ENCODE peak calls at places on chromosomes 6 and 20, in four cellular contexts. P, N, V and K are unnamed samples.

GRCh38 chr20:31877684-31878083 is 7.2 kb downstream of the TTLL9 start:
- DNase-seq in P (no peak), N (no peak), V (no peak), K (no peak)

GRCh38 chr6:16741112-16742016 is 19.9 kb downstream of the ATXN1 start:
- DNase-seq in P (no peak), N (no peak), V (no peak), K (no peak)

GRCh38 chr6:97282238-97282725 is 734 bp downstream of the MMS22L start:
- DNase-seq in P (no peak), N (no peak), V (no peak), K (no peak)

GRCh38 chr20:21520702-21521595 is 7.1 kb upstream of the NKX2-2 start:
- DNase-seq in P (no peak), N (no peak), V (no peak), K (no peak)

GRCh38 chr6:39361657-39362486 is 39.4 kb upstream of the KCNK16 start:
- DNase-seq in P (peak; percentile 41), N (peak; percentile 69), V (peak; percentile 62), K (peak; percentile 79)

GRCh38 chr20:58538752-58539151 is 23.6 kb upstream of the APCDD1L start:
- DNase-seq in P (no peak), N (no peak), V (no peak), K (no peak)

GRCh38 chr6:30806581-30807183 is 62.3 kb upstream of the IER3 start:
- DNase-seq in P (peak; percentile 60), N (no peak), V (no peak), K (no peak)

GRCh38 chr6:9025223-9025622 is 589.9 kb upstream of the SLC35B3 start:
- DNase-seq in P (no peak), N (no peak), V (no peak), K (no peak)

GRCh38 chr20:23086056-23086551 is at the start of gene CD93:
- DNase-seq in P (no peak), N (no peak), V (peak; percentile 76), K (peak; percentile 15)

GRCh38 chr6:142950291-142950690 is 5.3 kb upstream of the HIVEP2 start:
- DNase-seq in P (no peak), N (no peak), V (no peak), K (no peak)

GRCh38 chr20:56439784-56440291 is 27.8 kb downstream of the CASS4 start:
- DNase-seq in P (peak; percentile 28), N (peak; percentile 67), V (peak; percentile 71), K (peak; percentile 13)

GRCh38 chr6:46932526-46932925 is 10.8 kb upstream of the ADGRF5 start:
- DNase-seq in P (no peak), N (no peak), V (no peak), K (no peak)

GRCh38 chr6:1535295-1535694 is 74.4 kb upstream of the FOXC1 start:
- DNase-seq in P (no peak), N (peak; percentile 17), V (no peak), K (no peak)

GRCh38 chr6:142944126-142945066 is 580 bp downstream of the HIVEP2 start:
- DNase-seq in P (peak; percentile 67), N (peak; percentile 91), V (peak; percentile 91), K (peak; percentile 88)